ENCODE peak calls at places on chromosomes 1 and 21, in six cellular contexts. T, B, Z, Y, P and O are unnamed samples.
A peak's percentile ranks its signal among the peaks of the same experiment; 100 is the strongest.

GRCh38 chr1:108803548-108803947 is 53.3 kb downstream of the AKNAD1 start:
- DNase-seq in T (no peak), B (no peak), Z (no peak), Y (no peak), P (no peak), O (no peak)

GRCh38 chr1:176896216-176896615 is 268.3 kb downstream of the ASTN1 start:
- DNase-seq in T (no peak), B (no peak), Z (no peak), Y (no peak), P (no peak), O (no peak)

GRCh38 chr21:46297311-46298082 is 11.4 kb downstream of the YBEY start:
- DNase-seq in T (no peak), B (peak; percentile 31), Z (no peak), Y (peak; percentile 33), P (no peak), O (no peak)

GRCh38 chr1:18736958-18737357 is 106.3 kb downstream of the PAX7 start:
- DNase-seq in T (no peak), B (no peak), Z (no peak), Y (no peak), P (no peak), O (no peak)

GRCh38 chr1:44808063-44808937 is at the start of gene BTBD19:
- DNase-seq in T (peak; percentile 54), B (peak; percentile 89), Z (peak; percentile 81), Y (peak; percentile 93), P (peak; percentile 86), O (peak; percentile 71)

GRCh38 chr1:209511169-209511568 is 72.3 kb upstream of the CAMK1G start:
- DNase-seq in T (no peak), B (no peak), Z (no peak), Y (no peak), P (no peak), O (no peak)

GRCh38 chr1:241610056-241610815 is 29.9 kb downstream of the CHML start:
- DNase-seq in T (peak; percentile 42), B (no peak), Z (no peak), Y (peak; percentile 30), P (no peak), O (no peak)

GRCh38 chr21:33264561-33264960 is 1.6 kb upstream of the IL10RB start:
- DNase-seq in T (no peak), B (no peak), Z (no peak), Y (no peak), P (no peak), O (no peak)

GRCh38 chr21:16650984-16651383 is 861.9 kb upstream of the CXADR start:
- DNase-seq in T (no peak), B (no peak), Z (no peak), Y (no peak), P (no peak), O (no peak)

GRCh38 chr1:71473331-71473730 is 392.5 kb upstream of the ZRANB2 start:
- DNase-seq in T (no peak), B (no peak), Z (no peak), Y (no peak), P (no peak), O (no peak)

GRCh38 chr1:71796044-71796443 is 486.3 kb downstream of the NEGR1 start:
- DNase-seq in T (no peak), B (no peak), Z (no peak), Y (no peak), P (no peak), O (no peak)

GRCh38 chr1:211581521-211581920 is 2.6 kb upstream of the SLC30A1 start:
- DNase-seq in T (no peak), B (peak; percentile 77), Z (no peak), Y (peak; percentile 84), P (peak; percentile 79), O (no peak)

GRCh38 chr1:47515390-47515789 is 77.5 kb downstream of the FOXD2 start:
- DNase-seq in T (no peak), B (no peak), Z (no peak), Y (no peak), P (no peak), O (no peak)

GRCh38 chr1:89904219-89904980 is 83.6 kb downstream of the LRRC8D start:
- DNase-seq in T (no peak), B (no peak), Z (no peak), Y (peak; percentile 15), P (no peak), O (no peak)

GRCh38 chr1:205661429-205662134 is 18.7 kb downstream of the SLC45A3 start:
- DNase-seq in T (no peak), B (no peak), Z (no peak), Y (no peak), P (no peak), O (no peak)

GRCh38 chr21:38822754-38823374 is 17.1 kb downstream of the ETS2 start:
- DNase-seq in T (no peak), B (no peak), Z (no peak), Y (no peak), P (no peak), O (no peak)

GRCh38 chr1:1423245-1423597 is 2.1 kb upstream of the ANKRD65 start:
- DNase-seq in T (no peak), B (no peak), Z (no peak), Y (no peak), P (no peak), O (no peak)

GRCh38 chr21:44929242-44929798 is 8.6 kb upstream of the ITGB2 start:
- DNase-seq in T (no peak), B (no peak), Z (no peak), Y (no peak), P (no peak), O (no peak)

GRCh38 chr1:213996320-213997022 is 8.7 kb downstream of the PROX1 start:
- DNase-seq in T (no peak), B (peak; percentile 17), Z (no peak), Y (no peak), P (no peak), O (no peak)

GRCh38 chr1:63835075-63835633 is 61.3 kb downstream of the ROR1 start:
- DNase-seq in T (no peak), B (peak; percentile 66), Z (no peak), Y (no peak), P (no peak), O (no peak)

GRCh38 chr1:247948558-247948957 is at the start of gene OR2L8:
- DNase-seq in T (no peak), B (no peak), Z (no peak), Y (no peak), P (no peak), O (no peak)

GRCh38 chr1:197736689-197737088 is 38.6 kb downstream of the DENND1B start:
- DNase-seq in T (no peak), B (peak; percentile 46), Z (no peak), Y (peak; percentile 65), P (no peak), O (no peak)

GRCh38 chr1:159957824-159958268 is 3.8 kb upstream of the SLAMF9 start:
- DNase-seq in T (no peak), B (no peak), Z (no peak), Y (no peak), P (no peak), O (no peak)

GRCh38 chr21:38938343-38938742 is 132.6 kb downstream of the ETS2 start:
- DNase-seq in T (no peak), B (no peak), Z (no peak), Y (no peak), P (no peak), O (no peak)

GRCh38 chr1:66217561-66217960 is 316.4 kb upstream of the SGIP1 start:
- DNase-seq in T (no peak), B (no peak), Z (no peak), Y (no peak), P (no peak), O (no peak)

GRCh38 chr1:54378157-54378883 is 27.9 kb downstream of the SSBP3 start:
- DNase-seq in T (no peak), B (no peak), Z (peak; percentile 76), Y (no peak), P (no peak), O (no peak)

GRCh38 chr1:78884685-78885452 is 121.7 kb downstream of the ADGRL4 start:
- DNase-seq in T (no peak), B (peak; percentile 44), Z (no peak), Y (peak; percentile 49), P (no peak), O (no peak)

DNA sequence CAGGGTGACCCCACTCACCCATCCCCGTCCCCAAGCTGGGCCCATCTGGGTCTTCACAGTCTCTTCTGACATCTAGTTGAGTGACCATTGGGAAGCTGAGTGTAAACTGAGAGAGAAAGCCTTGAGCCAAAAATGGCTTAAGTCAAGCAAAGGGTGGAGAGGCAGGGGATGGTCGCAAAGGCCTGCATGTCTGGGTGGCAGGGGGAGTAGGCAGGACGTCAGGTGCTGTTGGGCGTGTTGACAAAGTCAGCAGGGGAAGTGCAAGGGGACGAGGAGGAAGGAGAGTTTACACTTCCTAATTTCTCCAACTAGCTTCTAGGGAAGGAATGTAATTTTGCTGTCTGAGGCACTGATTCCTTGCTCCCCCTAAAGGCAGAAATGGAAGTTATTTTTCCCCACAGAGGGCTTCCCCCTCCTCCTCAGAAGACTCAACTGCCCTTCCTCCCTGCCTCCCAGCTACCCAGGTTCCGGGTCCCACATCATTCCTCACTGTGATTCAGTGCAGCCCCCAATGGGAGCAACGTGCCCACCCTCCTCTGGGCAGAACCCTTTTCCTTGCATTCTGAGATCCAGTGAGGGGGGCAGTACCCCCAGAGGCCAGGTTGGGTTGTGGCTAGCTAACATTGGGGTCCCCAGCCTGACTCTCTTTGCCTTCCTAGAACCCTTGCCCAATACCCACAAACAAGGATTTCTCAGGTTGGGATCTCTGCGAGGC is 1.2 kb upstream of the ADORA1 start:
- DNase-seq in T (no peak), B (peak; percentile 15), Z (no peak), Y (peak; percentile 40), P (no peak), O (no peak)
- TF ChIP-seq CTCF in T (no peak), B (peak; percentile 53), Z (peak; percentile 17), Y (peak; percentile 57), P (peak; percentile 28), O (no peak)

GRCh38 chr1:86155061-86155806 is 1.3 kb downstream of the COL24A1 start:
- DNase-seq in T (peak; percentile 0), B (peak; percentile 25), Z (peak; percentile 51), Y (peak; percentile 50), P (peak; percentile 22), O (peak; percentile 38)
- TF ChIP-seq CTCF in T (no peak), B (no peak), Z (no peak), Y (no peak), P (no peak), O (no peak)

DNA sequence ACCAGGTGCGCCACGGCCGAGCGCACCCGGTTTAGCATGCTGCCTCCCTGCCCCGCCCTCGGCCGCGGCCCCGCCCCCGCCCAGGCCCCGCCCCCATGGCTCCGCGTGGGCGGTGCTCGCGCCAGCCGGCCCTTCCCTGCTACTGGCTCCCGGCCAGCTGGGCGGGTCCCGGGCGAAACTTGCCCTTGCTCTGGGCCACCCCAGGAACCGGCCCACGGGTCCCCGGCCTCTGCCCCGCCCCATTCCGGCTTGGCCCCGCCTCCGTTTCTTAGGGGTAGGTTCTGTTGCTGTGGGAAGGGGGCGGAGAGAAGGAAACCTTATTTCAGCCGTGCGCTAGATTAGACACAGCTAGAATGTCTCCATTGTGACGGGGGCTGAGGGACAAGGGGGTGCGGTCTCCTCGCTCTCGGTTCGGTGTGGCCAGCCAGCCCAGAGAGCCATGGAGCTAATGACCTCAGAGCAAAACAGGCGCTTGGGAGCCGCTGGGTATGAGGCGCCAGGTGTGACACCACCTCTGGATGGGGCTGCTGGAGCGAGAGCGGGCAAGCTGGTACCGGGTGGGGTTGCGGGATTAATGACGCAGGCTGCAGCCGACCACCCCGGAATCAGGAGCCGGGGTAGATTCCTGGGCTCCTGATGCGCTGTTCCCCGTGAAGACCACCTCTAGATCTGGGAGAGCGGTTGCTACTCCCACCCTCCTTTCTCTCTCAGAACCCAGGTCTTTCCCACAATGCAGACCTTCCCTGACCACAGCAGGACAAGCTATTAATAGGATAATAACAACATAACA is at the start of gene PPM1J:
- DNase-seq in T (peak; percentile 99), B (peak; percentile 86), Z (peak; percentile 98), Y (peak; percentile 84), P (peak; percentile 98), O (peak; percentile 98)
- TF ChIP-seq CTCF in T (no peak), B (no peak), Z (no peak), Y (no peak), P (no peak), O (no peak)

GRCh38 chr21:31659286-31660133 is at the start of gene SOD1:
- DNase-seq in T (peak; percentile 90), B (peak; percentile 87), Z (peak; percentile 96), Y (peak; percentile 88), P (peak; percentile 94), O (peak; percentile 98)
- TF ChIP-seq CTCF in T (peak; percentile 15), B (no peak), Z (peak; percentile 38), Y (no peak), P (peak; percentile 10), O (no peak)